ENCODE peak calls at places on chromosomes 11 and 22, in seven cellular contexts. F is CD8-positive, alpha-beta T cell; Z is colonic mucosa; D is hepatocyte; G is fibroblast of mammary gland; T is AG10803; I is GM12865. J is an unnamed sample.

GRCh38 chr11:120649316-120649715 is 137.8 kb downstream of the GRIK4 start:
- DNase-seq in D (no peak), Z (no peak), G (no peak), I (no peak), T (no peak), F (no peak), J (no peak)

GRCh38 chr22:37051629-37052385 is at the start of gene KCTD17:
- DNase-seq in D (peak; percentile 85), G (peak; percentile 54), F (peak; percentile 40), T (peak; percentile 60), I (peak; percentile 78), Z (peak; percentile 82), J (no peak)

GRCh38 chr11:85752890-85753581 is 57.9 kb downstream of the SYTL2 start:
- DNase-seq in F (peak; percentile 73), D (no peak), I (no peak), G (no peak), T (no peak), Z (peak; percentile 45), J (no peak)

GRCh38 chr11:279040-279965 is 1.1 kb downstream of the NLRP6 start:
- DNase-seq in I (no peak), F (no peak), D (no peak), T (no peak), G (no peak), Z (no peak), J (peak; percentile 81)

GRCh38 chr11:56841210-56841810 is 92.8 kb upstream of the OR9G4 start:
- DNase-seq in T (peak; percentile 62), G (peak; percentile 67), F (no peak), Z (peak; percentile 69), D (peak; percentile 78), I (peak; percentile 55), J (no peak)

GRCh38 chr11:69293087-69293486 is 868 bp upstream of the MYEOV start:
- DNase-seq in T (no peak), G (peak; percentile 20), F (no peak), D (no peak), Z (no peak), I (no peak), J (peak; percentile 59)

GRCh38 chr11:102522332-102523207 is 8.0 kb downstream of the MMP7 start:
- DNase-seq in G (no peak), Z (no peak), F (no peak), D (no peak), I (no peak), T (no peak), J (no peak)

GRCh38 chr11:433641-434040 is 8.2 kb downstream of the ANO9 start:
- DNase-seq in F (no peak), G (no peak), Z (no peak), T (no peak), I (no peak), D (no peak), J (no peak)

GRCh38 chr22:35258144-35258988 is 1.1 kb downstream of the HMGXB4 start:
- DNase-seq in G (peak; percentile 24), D (peak; percentile 24), I (peak; percentile 18), F (no peak), T (peak; percentile 4), Z (peak; percentile 36), J (no peak)

GRCh38 chr11:61369372-61370348 is 7.5 kb downstream of the TMEM138 start:
- DNase-seq in F (no peak), Z (no peak), D (no peak), G (peak; percentile 98), T (peak; percentile 90), I (peak; percentile 74), J (no peak)

GRCh38 chr11:126578426-126578825 is 222.9 kb downstream of the ST3GAL4 start:
- DNase-seq in D (no peak), G (no peak), F (no peak), Z (no peak), I (no peak), T (no peak), J (no peak)

GRCh38 chr11:95517453-95517852 is 272.1 kb downstream of the FAM76B start:
- DNase-seq in G (peak; percentile 47), I (no peak), D (no peak), F (no peak), T (peak; percentile 79), Z (no peak), J (no peak)

GRCh38 chr11:9176136-9176535 is 84.7 kb upstream of the SCUBE2 start:
- DNase-seq in G (no peak), I (no peak), Z (no peak), T (peak; percentile 55), D (no peak), F (no peak), J (no peak)

GRCh38 chr11:94675239-94675638 is 92.9 kb upstream of the AMOTL1 start:
- DNase-seq in G (no peak), D (no peak), F (no peak), Z (no peak), T (no peak), I (no peak), J (no peak)

GRCh38 chr11:36012410-36012809 is 68.5 kb downstream of the LDLRAD3 start:
- DNase-seq in G (peak; percentile 72), I (no peak), F (no peak), D (no peak), Z (no peak), T (peak; percentile 20), J (no peak)

DNA sequence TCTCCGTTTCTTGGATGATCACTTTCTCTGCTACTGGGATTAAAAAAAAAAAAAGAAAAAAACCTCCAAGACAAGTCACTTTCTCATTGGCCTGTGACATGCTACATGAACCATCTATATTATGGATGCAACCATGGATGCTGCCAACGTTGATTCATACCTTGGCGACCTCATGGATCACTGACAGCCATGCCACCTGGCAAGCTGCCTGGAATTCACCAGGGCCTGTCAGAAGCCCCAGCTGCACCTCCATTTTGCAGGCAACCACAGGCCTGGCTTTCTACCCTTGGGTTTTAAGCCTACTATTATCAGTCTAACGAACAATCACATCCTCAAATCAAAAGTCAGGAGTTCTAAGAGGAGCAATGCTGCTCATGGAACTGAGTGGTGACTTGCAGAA is 47.9 kb upstream of the CADM1 start:
- DNase-seq in F (no peak), Z (no peak), I (no peak), G (no peak), D (no peak), T (no peak), J (no peak)
- TF ChIP-seq CTCF in F (no peak), Z (no peak), I (no peak), G (no peak), D (no peak), T (no peak), J (no peak)

GRCh38 chr11:37449146-37449545 is 851.1 kb upstream of the RAG2 start:
- DNase-seq in D (peak; percentile 72), T (peak; percentile 19), I (peak; percentile 28), G (peak; percentile 67), F (no peak), Z (no peak), J (no peak)
- TF ChIP-seq CTCF in D (peak; percentile 78), T (peak; percentile 33), I (peak; percentile 29), G (peak; percentile 64), F (no peak), Z (no peak), J (peak; percentile 89)

GRCh38 chr11:115100706-115101105 is 403.5 kb downstream of the CADM1 start:
- DNase-seq in D (no peak), T (no peak), I (no peak), G (no peak), Z (no peak), F (no peak), J (no peak)

GRCh38 chr11:115104851-115105453 is 399.3 kb downstream of the CADM1 start:
- DNase-seq in T (no peak), Z (no peak), D (no peak), F (no peak), I (no peak), G (no peak), J (no peak)

GRCh38 chr11:115098037-115098436 is 406.2 kb downstream of the CADM1 start:
- DNase-seq in I (no peak), Z (no peak), G (no peak), T (no peak), F (no peak), D (no peak), J (no peak)

GRCh38 chr11:115103921-115104320 is 400.3 kb downstream of the CADM1 start:
- DNase-seq in D (no peak), G (no peak), Z (no peak), T (no peak), F (no peak), I (no peak), J (no peak)
- TF ChIP-seq CTCF in D (no peak), G (no peak), Z (no peak), T (no peak), F (no peak), I (no peak), J (peak; percentile 15)

GRCh38 chr11:114362958-114363357 is 37.4 kb downstream of the C11orf71 start:
- DNase-seq in I (no peak), T (no peak), Z (no peak), F (no peak), G (no peak), D (no peak), J (no peak)

GRCh38 chr11:114368918-114369680 is 31.2 kb downstream of the C11orf71 start:
- DNase-seq in Z (no peak), I (no peak), D (no peak), T (no peak), G (no peak), F (no peak), J (no peak)

GRCh38 chr11:114366331-114367243 is 33.7 kb downstream of the C11orf71 start:
- DNase-seq in I (no peak), G (peak; percentile 59), F (no peak), Z (no peak), D (no peak), T (peak; percentile 88), J (no peak)

GRCh38 chr11:114367244-114367957 is 32.9 kb downstream of the C11orf71 start:
- DNase-seq in I (no peak), Z (no peak), F (no peak), D (no peak), T (no peak), G (no peak), J (no peak)
- TF ChIP-seq CTCF in I (no peak), Z (no peak), F (no peak), D (no peak), T (no peak), G (no peak), J (no peak)

GRCh38 chr11:119307219-119307618 is 9.7 kb downstream of the MCAM start:
- DNase-seq in T (no peak), G (no peak), F (no peak), I (no peak), D (no peak), Z (no peak), J (no peak)
- TF ChIP-seq CTCF in T (no peak), G (no peak), F (no peak), I (no peak), D (no peak), Z (no peak), J (peak; percentile 55)

J was measured in chondrocyte.